ENCODE peak calls at places on chromosomes 3 and 15, in five cellular contexts. One of them, this sample, is unnamed.

GRCh38 chr3:108099203-108099602 is 8.4 kb upstream of the CD47 start:
- DNase-seq in CD8-positive, alpha-beta memory T cell: no peak
- DNase-seq in SJSA1: peak
- DNase-seq in astrocyte: peak
- DNase-seq in upper lobe of right lung: no peak
- DNase-seq in this sample: no peak

GRCh38 chr15:39270976-39271375 is 309.9 kb upstream of the THBS1 start:
- DNase-seq in CD8-positive, alpha-beta memory T cell: no peak
- DNase-seq in SJSA1: peak
- DNase-seq in astrocyte: peak
- DNase-seq in upper lobe of right lung: no peak
- DNase-seq in this sample: peak

GRCh38 chr3:140376136-140376889 is 301.6 kb upstream of the TRIM42 start:
- DNase-seq in CD8-positive, alpha-beta memory T cell: no peak
- DNase-seq in upper lobe of right lung: no peak
- DNase-seq in SJSA1: no peak
- DNase-seq in astrocyte: no peak
- DNase-seq in this sample: no peak

GRCh38 chr3:54294214-54294613 is 171.9 kb downstream of the CACNA2D3 start:
- DNase-seq in CD8-positive, alpha-beta memory T cell: no peak
- DNase-seq in upper lobe of right lung: no peak
- DNase-seq in astrocyte: no peak
- DNase-seq in SJSA1: no peak
- DNase-seq in this sample: no peak

GRCh38 chr3:115513411-115513800 is 109.9 kb upstream of the GAP43 start:
- DNase-seq in upper lobe of right lung: no peak
- DNase-seq in CD8-positive, alpha-beta memory T cell: no peak
- DNase-seq in SJSA1: no peak
- DNase-seq in astrocyte: no peak
- DNase-seq in this sample: no peak

GRCh38 chr15:98548172-98548971 is 100.0 kb upstream of the IGF1R start:
- DNase-seq in SJSA1: peak
- DNase-seq in astrocyte: peak
- DNase-seq in upper lobe of right lung: peak
- DNase-seq in CD8-positive, alpha-beta memory T cell: no peak
- DNase-seq in this sample: peak

GRCh38 chr3:29280675-29281264 is at the start of gene RBMS3:
- DNase-seq in CD8-positive, alpha-beta memory T cell: no peak
- DNase-seq in astrocyte: peak
- DNase-seq in SJSA1: peak
- DNase-seq in upper lobe of right lung: peak
- DNase-seq in this sample: peak

GRCh38 chr15:101207867-101208288 is 44.0 kb downstream of the CHSY1 start:
- DNase-seq in upper lobe of right lung: no peak
- DNase-seq in astrocyte: peak
- DNase-seq in CD8-positive, alpha-beta memory T cell: no peak
- DNase-seq in SJSA1: no peak
- DNase-seq in this sample: peak

GRCh38 chr15:80242132-80242769 is 9.8 kb downstream of the CTXND1 start:
- DNase-seq in upper lobe of right lung: no peak
- DNase-seq in astrocyte: no peak
- DNase-seq in SJSA1: peak
- DNase-seq in CD8-positive, alpha-beta memory T cell: no peak
- DNase-seq in this sample: no peak

GRCh38 chr3:45553469-45553974 is 41.0 kb upstream of the LIMD1 start:
- DNase-seq in astrocyte: peak
- DNase-seq in CD8-positive, alpha-beta memory T cell: no peak
- DNase-seq in upper lobe of right lung: no peak
- DNase-seq in SJSA1: no peak
- DNase-seq in this sample: no peak

GRCh38 chr15:69980311-69981059 is 117.2 kb downstream of the TLE3 start:
- DNase-seq in upper lobe of right lung: no peak
- DNase-seq in SJSA1: no peak
- DNase-seq in astrocyte: no peak
- DNase-seq in CD8-positive, alpha-beta memory T cell: no peak
- DNase-seq in this sample: no peak

GRCh38 chr3:8755564-8756237 is 13.7 kb downstream of the OXTR start:
- DNase-seq in SJSA1: peak
- DNase-seq in upper lobe of right lung: no peak
- DNase-seq in astrocyte: no peak
- DNase-seq in CD8-positive, alpha-beta memory T cell: no peak
- DNase-seq in this sample: no peak

GRCh38 chr3:56296361-56296760 is 171.9 kb downstream of the ERC2 start:
- DNase-seq in CD8-positive, alpha-beta memory T cell: no peak
- DNase-seq in SJSA1: no peak
- DNase-seq in astrocyte: no peak
- DNase-seq in upper lobe of right lung: no peak
- DNase-seq in this sample: no peak

GRCh38 chr3:48708481-48708889 is 8.5 kb downstream of the IP6K2 start:
- DNase-seq in CD8-positive, alpha-beta memory T cell: no peak
- DNase-seq in astrocyte: peak
- DNase-seq in SJSA1: no peak
- DNase-seq in upper lobe of right lung: no peak
- DNase-seq in this sample: no peak

GRCh38 chr3:194141415-194142155 is 5.6 kb downstream of the HES1 start:
- DNase-seq in upper lobe of right lung: peak
- DNase-seq in CD8-positive, alpha-beta memory T cell: peak
- DNase-seq in SJSA1: peak
- DNase-seq in astrocyte: peak
- DNase-seq in this sample: peak

GRCh38 chr3:35649405-35649804 is 10.1 kb downstream of the ARPP21 start:
- DNase-seq in upper lobe of right lung: no peak
- DNase-seq in astrocyte: no peak
- DNase-seq in SJSA1: no peak
- DNase-seq in CD8-positive, alpha-beta memory T cell: no peak
- DNase-seq in this sample: no peak

GRCh38 chr3:35654471-35654870 is 15.1 kb downstream of the ARPP21 start:
- DNase-seq in SJSA1: no peak
- DNase-seq in astrocyte: no peak
- DNase-seq in CD8-positive, alpha-beta memory T cell: no peak
- DNase-seq in upper lobe of right lung: no peak
- DNase-seq in this sample: no peak

GRCh38 chr3:35651888-35652287 is 12.6 kb downstream of the ARPP21 start:
- DNase-seq in upper lobe of right lung: no peak
- DNase-seq in SJSA1: no peak
- DNase-seq in CD8-positive, alpha-beta memory T cell: no peak
- DNase-seq in astrocyte: peak
- DNase-seq in this sample: no peak

GRCh38 chr3:35651456-35651855 is 12.1 kb downstream of the ARPP21 start:
- DNase-seq in CD8-positive, alpha-beta memory T cell: no peak
- DNase-seq in astrocyte: no peak
- DNase-seq in upper lobe of right lung: no peak
- DNase-seq in SJSA1: no peak
- DNase-seq in this sample: no peak

GRCh38 chr3:35653347-35653746 is 14.0 kb downstream of the ARPP21 start:
- DNase-seq in SJSA1: no peak
- DNase-seq in CD8-positive, alpha-beta memory T cell: no peak
- DNase-seq in astrocyte: no peak
- DNase-seq in upper lobe of right lung: no peak
- DNase-seq in this sample: no peak
- H3K27ac ChIP-seq in SJSA1: no peak
- H3K27ac ChIP-seq in CD8-positive, alpha-beta memory T cell: no peak
- H3K27ac ChIP-seq in astrocyte: no peak
- H3K27ac ChIP-seq in upper lobe of right lung: no peak
- H3K27ac ChIP-seq in this sample: no peak

GRCh38 chr3:188943591-188943990 is 228.2 kb upstream of the TPRG1 start:
- DNase-seq in SJSA1: no peak
- DNase-seq in upper lobe of right lung: no peak
- DNase-seq in CD8-positive, alpha-beta memory T cell: no peak
- DNase-seq in astrocyte: no peak
- DNase-seq in this sample: no peak
- H3K27ac ChIP-seq in SJSA1: no peak
- H3K27ac ChIP-seq in upper lobe of right lung: peak
- H3K27ac ChIP-seq in CD8-positive, alpha-beta memory T cell: no peak
- H3K27ac ChIP-seq in astrocyte: no peak
- H3K27ac ChIP-seq in this sample: no peak

GRCh38 chr3:124361566-124361965 is 368.7 kb upstream of the UMPS start:
- DNase-seq in SJSA1: no peak
- DNase-seq in astrocyte: no peak
- DNase-seq in upper lobe of right lung: no peak
- DNase-seq in CD8-positive, alpha-beta memory T cell: no peak
- DNase-seq in this sample: no peak

GRCh38 chr3:124360140-124360539 is 368.2 kb upstream of the ROPN1 start:
- DNase-seq in upper lobe of right lung: no peak
- DNase-seq in SJSA1: no peak
- DNase-seq in astrocyte: peak
- DNase-seq in CD8-positive, alpha-beta memory T cell: no peak
- DNase-seq in this sample: no peak

GRCh38 chr3:124363451-124363850 is 366.8 kb upstream of the UMPS start:
- DNase-seq in astrocyte: peak
- DNase-seq in CD8-positive, alpha-beta memory T cell: no peak
- DNase-seq in SJSA1: no peak
- DNase-seq in upper lobe of right lung: no peak
- DNase-seq in this sample: no peak

GRCh38 chr3:124362418-124362817 is 367.8 kb upstream of the UMPS start:
- DNase-seq in upper lobe of right lung: no peak
- DNase-seq in CD8-positive, alpha-beta memory T cell: no peak
- DNase-seq in astrocyte: no peak
- DNase-seq in SJSA1: no peak
- DNase-seq in this sample: no peak

GRCh38 chr3:124360626-124361025 is 368.7 kb upstream of the ROPN1 start:
- DNase-seq in astrocyte: peak
- DNase-seq in upper lobe of right lung: no peak
- DNase-seq in SJSA1: peak
- DNase-seq in CD8-positive, alpha-beta memory T cell: no peak
- DNase-seq in this sample: no peak
- H3K27ac ChIP-seq in astrocyte: no peak
- H3K27ac ChIP-seq in upper lobe of right lung: no peak
- H3K27ac ChIP-seq in SJSA1: no peak
- H3K27ac ChIP-seq in CD8-positive, alpha-beta memory T cell: no peak
- H3K27ac ChIP-seq in this sample: no peak

GRCh38 chr15:81843226-81843625 is 202.6 kb downstream of the MEX3B start:
- DNase-seq in SJSA1: no peak
- DNase-seq in upper lobe of right lung: no peak
- DNase-seq in CD8-positive, alpha-beta memory T cell: no peak
- DNase-seq in astrocyte: no peak
- DNase-seq in this sample: no peak
- H3K27ac ChIP-seq in SJSA1: no peak
- H3K27ac ChIP-seq in upper lobe of right lung: no peak
- H3K27ac ChIP-seq in CD8-positive, alpha-beta memory T cell: no peak
- H3K27ac ChIP-seq in astrocyte: no peak
- H3K27ac ChIP-seq in this sample: no peak